ENCODE peak calls at places on chromosomes 6 and 20, in eight cellular contexts. M, I, Q, Y, H, F, R and W are unnamed samples.
A peak's percentile ranks its signal among the peaks of the same experiment; 100 is the strongest.

GRCh38 chr6:131173680-131174079 is 38.4 kb downstream of the AKAP7 start:
- DNase-seq in Y (no peak), Q (no peak), I (no peak), M (no peak), F (no peak), H (no peak), R (no peak), W (peak; percentile 78)

GRCh38 chr6:142184332-142184731 is 37.3 kb downstream of the VTA1 start:
- DNase-seq in R (no peak), Q (no peak), H (no peak), Y (no peak), I (peak; percentile 22), M (no peak), F (no peak), W (no peak)

GRCh38 chr20:61885759-61886715 is 179.6 kb downstream of the TAF4 start:
- DNase-seq in M (no peak), Y (no peak), Q (no peak), H (no peak), I (no peak), R (no peak), F (peak; percentile 51), W (no peak)

GRCh38 chr6:31821301-31822037 is 6.1 kb upstream of the HSPA1B start:
- DNase-seq in H (peak; percentile 55), Q (peak; percentile 54), R (peak; percentile 76), F (peak; percentile 90), M (no peak), I (peak; percentile 49), Y (peak; percentile 36), W (no peak)

GRCh38 chr6:62298745-62299392 is 12.8 kb upstream of the KHDRBS2 start:
- DNase-seq in Q (no peak), R (no peak), Y (no peak), I (no peak), F (no peak), H (no peak), M (no peak), W (no peak)

GRCh38 chr6:77893391-77893790 is 240.6 kb downstream of the MEI4 start:
- DNase-seq in M (no peak), Y (no peak), R (no peak), Q (no peak), H (no peak), I (no peak), F (no peak), W (no peak)

GRCh38 chr6:28810655-28811053 is 113.1 kb downstream of the TRIM27 start:
- DNase-seq in H (no peak), Q (no peak), I (no peak), R (no peak), Y (no peak), F (no peak), M (no peak), W (no peak)

GRCh38 chr6:17602888-17603287 is 2.8 kb downstream of the FAM8A1 start:
- DNase-seq in Q (no peak), Y (no peak), M (no peak), R (no peak), I (no peak), H (no peak), F (no peak), W (peak; percentile 73)

GRCh38 chr20:4167261-4168004 is 152.1 kb upstream of the RNF24 start:
- DNase-seq in M (no peak), R (no peak), I (no peak), H (no peak), Q (peak; percentile 94), F (no peak), Y (no peak), W (no peak)

GRCh38 chr20:46393967-46394366 is 12.4 kb downstream of the ELMO2 start:
- DNase-seq in F (no peak), Q (no peak), M (no peak), Y (no peak), H (no peak), I (no peak), R (no peak), W (no peak)